ENCODE peak calls at places on chromosomes 16 and 17, in six cellular contexts. R is K562, Y is H1, J is GM12891, A is GM12878, M is HepG2. Z is an unnamed sample.

GRCh38 chr16:84120023-84120422 is 3.3 kb upstream of the MBTPS1 start:
- DNase-seq in R (no peak), Y (no peak), J (no peak), M (no peak), A (no peak), Z (no peak)

GRCh38 chr16:46763147-46763546 is 15.0 kb upstream of the MYLK3 start:
- DNase-seq in M (no peak), R (no peak), A (no peak), J (no peak), Y (no peak), Z (no peak)

GRCh38 chr17:61088556-61088955 is 311.1 kb upstream of the TBX2 start:
- DNase-seq in R (no peak), A (no peak), J (no peak), Y (no peak), M (no peak), Z (no peak)

GRCh38 chr16:65202461-65202860 is 80.6 kb upstream of the CDH11 start:
- DNase-seq in A (no peak), R (no peak), M (no peak), Y (no peak), J (no peak), Z (no peak)

GRCh38 chr17:28827672-28828071 is 14.9 kb downstream of the FAM222B start:
- DNase-seq in J (no peak), A (no peak), M (no peak), R (peak), Y (no peak), Z (no peak)

GRCh38 chr17:12958786-12959185 is 59.0 kb downstream of the ELAC2 start:
- DNase-seq in A (no peak), M (no peak), J (no peak), Y (no peak), R (no peak), Z (no peak)

GRCh38 chr16:30951193-30951592 is 2.3 kb downstream of the ORAI3 start:
- DNase-seq in A (no peak), R (no peak), J (no peak), M (no peak), Y (no peak), Z (no peak)

GRCh38 chr17:7435676-7436555 is 681 bp downstream of the TMEM102 start:
- DNase-seq in J (no peak), M (no peak), R (peak), A (no peak), Y (no peak), Z (no peak)

GRCh38 chr17:29929006-29929543 is 953 bp downstream of the SSH2 start:
- DNase-seq in Y (no peak), R (no peak), J (no peak), A (no peak), M (peak), Z (no peak)

GRCh38 chr17:61144876-61145564 is 254.6 kb upstream of the TBX2 start:
- DNase-seq in A (no peak), R (peak), J (no peak), M (no peak), Y (no peak), Z (no peak)

GRCh38 chr17:75738218-75738802 is 17.1 kb downstream of the ITGB4 start:
- DNase-seq in M (peak), Y (no peak), A (no peak), J (peak), R (no peak), Z (no peak)

GRCh38 chr17:72386619-72387237 is 265.9 kb downstream of the SOX9 start:
- DNase-seq in R (no peak), M (peak), J (no peak), A (no peak), Y (no peak), Z (no peak)

GRCh38 chr17:33667052-33667509 is 374.0 kb upstream of the ASIC2 start:
- DNase-seq in Y (no peak), R (no peak), A (peak), M (no peak), J (no peak), Z (peak)

GRCh38 chr16:67654069-67654911 is 5.8 kb downstream of the ACD start:
- DNase-seq in J (no peak), A (no peak), Y (no peak), M (no peak), R (no peak), Z (no peak)

GRCh38 chr17:41338961-41339485 is 11.6 kb downstream of the KRT33A start:
- DNase-seq in J (no peak), M (no peak), A (peak), Y (no peak), R (no peak), Z (no peak)

GRCh38 chr17:17062356-17062755 is 20.1 kb downstream of the MPRIP start:
- DNase-seq in M (no peak), J (no peak), A (no peak), Y (no peak), R (no peak), Z (no peak)

DNA sequence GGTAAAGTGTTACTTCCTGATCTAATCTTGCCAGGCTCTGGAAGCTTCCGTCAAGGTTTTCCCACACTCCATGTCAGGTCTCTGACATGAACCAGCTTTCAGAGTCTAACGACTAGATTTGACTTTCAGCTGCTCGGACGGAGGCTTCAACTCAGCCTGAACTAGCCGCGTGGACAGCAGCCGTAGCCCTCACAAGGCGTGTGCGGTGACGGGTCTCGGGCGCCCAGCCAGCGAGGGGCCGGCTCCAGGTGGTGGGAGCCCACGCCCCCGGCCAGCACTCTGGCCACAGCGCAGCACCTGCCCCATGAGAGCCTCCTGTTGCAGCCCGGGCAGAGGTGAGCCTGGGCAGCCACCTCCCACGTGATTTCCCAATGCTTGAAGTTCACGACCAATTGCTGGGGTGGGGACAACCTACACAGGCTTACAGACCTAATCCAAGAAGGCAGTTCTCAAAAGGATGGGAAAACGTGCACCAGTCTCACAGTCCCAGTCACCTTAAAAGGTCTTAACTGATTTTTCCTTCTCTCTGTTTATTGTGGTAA is 45.5 kb downstream of the TBC1D16 start:
- DNase-seq in A (no peak), R (no peak), M (peak), J (no peak), Y (no peak), Z (no peak)
- TF ChIP-seq POLR2A in A (no peak), R (no peak), M (no peak), J (no peak), Y (no peak), Z (no peak)

GRCh38 chr16:89117239-89117974 is 23.8 kb downstream of the ACSF3 start:
- DNase-seq in R (no peak), A (no peak), M (no peak), Y (no peak), J (no peak), Z (no peak)

GRCh38 chr16:89119161-89119621 is 25.5 kb downstream of the ACSF3 start:
- DNase-seq in J (no peak), A (no peak), Y (no peak), M (no peak), R (no peak), Z (no peak)

GRCh38 chr16:89118361-89119061 is 24.9 kb downstream of the ACSF3 start:
- DNase-seq in Y (no peak), M (peak), J (no peak), R (no peak), A (no peak), Z (no peak)

GRCh38 chr16:89116341-89117238 is 22.9 kb downstream of the ACSF3 start:
- DNase-seq in J (no peak), M (no peak), R (no peak), A (no peak), Y (no peak), Z (no peak)

DNA sequence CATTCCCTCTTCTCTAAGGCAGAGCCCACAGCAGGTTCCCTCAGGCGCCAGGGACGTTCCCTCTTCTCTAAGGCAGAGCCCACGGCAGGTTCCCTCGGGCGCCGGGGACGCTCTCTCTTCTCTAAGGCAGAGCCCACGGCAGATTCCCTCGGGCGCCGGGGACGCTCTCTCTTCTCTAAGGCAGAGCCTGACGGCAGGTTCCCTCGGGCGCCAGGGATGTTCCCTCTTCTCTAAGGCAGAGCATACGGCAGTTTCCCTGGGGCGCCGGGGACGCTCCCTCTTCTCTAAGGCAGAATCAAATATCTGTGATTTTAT is 24.3 kb downstream of the ACSF3 start:
- DNase-seq in M (no peak), J (no peak), A (no peak), Y (no peak), R (no peak), Z (no peak)
- TF ChIP-seq TAF1 in M (no peak), J (no peak), A (no peak), Y (no peak), R (no peak), Z (no peak)

DNA sequence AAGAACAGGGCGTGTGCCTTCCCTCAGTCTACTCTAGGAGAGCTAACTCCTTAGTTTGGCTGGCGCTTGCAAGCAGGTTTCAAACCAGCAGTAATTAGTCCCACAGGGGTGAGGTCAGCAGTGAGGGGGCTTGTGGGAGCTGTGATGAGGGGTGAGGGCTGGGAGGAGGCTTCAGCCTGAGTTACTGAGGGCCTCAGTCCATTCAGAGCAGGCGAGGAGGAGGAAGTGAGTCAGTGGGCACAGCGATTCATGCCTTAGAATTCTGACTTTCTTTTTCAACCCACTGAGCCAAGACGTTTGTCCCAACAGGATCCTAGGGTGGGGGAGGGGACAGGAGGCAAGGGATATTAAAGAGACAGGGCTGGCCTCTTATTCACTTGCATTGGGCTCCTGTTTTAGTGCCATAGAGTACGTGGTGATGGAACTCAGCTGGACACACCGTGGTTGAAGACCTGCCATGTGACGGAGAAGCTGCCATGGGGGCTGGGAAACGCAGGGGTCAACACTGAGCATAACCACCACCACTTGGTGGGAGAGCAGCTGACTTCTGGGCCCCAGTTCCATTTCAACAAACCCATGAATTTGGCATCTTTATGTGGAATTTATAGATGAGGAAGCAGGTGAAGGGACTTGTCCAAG is 8.3 kb upstream of the ITGA3 start:
- DNase-seq in A (no peak), M (no peak), R (no peak), J (no peak), Y (no peak), Z (no peak)
- TF ChIP-seq POLR2AphosphoS5 in A (no peak), M (no peak), R (no peak), J (no peak), Y (no peak), Z (no peak)

GRCh38 chr16:86558355-86559193 is 3.5 kb upstream of the MTHFSD start:
- DNase-seq in R (no peak), A (no peak), J (no peak), Y (no peak), M (no peak), Z (no peak)
- TF ChIP-seq POLR2A in R (no peak), A (no peak), J (no peak), Y (no peak), M (no peak), Z (no peak)

GRCh38 chr16:57185945-57186629 is at the start of the genes PSME3IP1 and RSPRY1:
- DNase-seq in J (peak), Y (peak), R (peak), M (peak), A (peak), Z (peak)

GRCh38 chr16:57186630-57187507 is 740 bp downstream of the RSPRY1 start:
- DNase-seq in M (peak), J (no peak), A (no peak), Y (no peak), R (peak), Z (no peak)

GRCh38 chr16:57184890-57185445 is 871 bp downstream of the PSME3IP1 start:
- DNase-seq in R (no peak), A (no peak), J (no peak), M (no peak), Y (no peak), Z (no peak)

GRCh38 chr16:57184113-57184512 is 1.7 kb downstream of the PSME3IP1 start:
- DNase-seq in R (no peak), A (no peak), Y (no peak), M (no peak), J (no peak), Z (no peak)

GRCh38 chr16:57185446-57185944 is 344 bp downstream of the PSME3IP1 start:
- DNase-seq in A (no peak), R (peak), J (no peak), Y (no peak), M (no peak), Z (peak)
- TF ChIP-seq TAF1 in A (no peak), R (peak), J (peak), Y (no peak), M (no peak), Z (no peak)

GRCh38 chr17:82627405-82627804 is 20.8 kb downstream of the WDR45B start:
- DNase-seq in A (no peak), R (no peak), M (no peak), J (no peak), Y (no peak), Z (no peak)
- TF ChIP-seq POLR2AphosphoS5 in A (peak), R (no peak), M (no peak), J (no peak), Y (no peak), Z (no peak)

DNA sequence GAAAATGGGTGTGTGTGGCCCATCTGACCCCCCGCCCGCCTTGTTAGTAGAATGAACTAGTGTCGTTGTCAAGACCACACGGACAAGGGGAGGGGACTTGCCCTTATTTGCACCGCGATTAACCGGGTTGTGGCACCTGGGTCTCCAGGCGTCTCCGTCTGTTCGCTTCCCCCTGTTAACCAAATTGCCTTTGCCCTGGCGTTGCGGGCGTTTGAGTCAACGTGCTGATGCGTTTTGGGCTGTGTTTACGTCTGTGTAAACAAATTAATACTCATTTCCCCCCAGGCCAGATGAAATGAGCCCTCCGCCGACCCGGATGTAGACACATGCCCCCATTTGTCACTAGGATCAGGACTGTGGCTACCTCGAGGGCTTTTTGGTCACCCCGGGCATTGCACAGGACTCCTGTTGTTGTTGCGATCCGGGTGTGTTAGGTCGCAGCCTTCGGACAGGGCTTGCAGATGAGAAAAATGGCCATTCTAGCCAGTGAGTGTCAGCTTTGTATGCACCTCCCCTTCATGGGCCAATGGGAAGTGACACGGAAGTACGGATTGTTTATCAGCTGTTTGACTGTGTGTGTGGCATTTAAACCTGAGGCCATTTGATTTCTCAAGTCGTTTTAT is 906 bp downstream of the RBL2 start:
- DNase-seq in Y (no peak), R (peak), J (peak), M (peak), A (peak), Z (peak)
- TF ChIP-seq POLR2A in Y (no peak), R (peak), J (no peak), M (peak), A (peak), Z (no peak)

GRCh38 chr16:88930716-88931115 is 46.3 kb downstream of the CBFA2T3 start:
- DNase-seq in Y (no peak), J (no peak), M (no peak), A (no peak), R (no peak), Z (no peak)

GRCh38 chr16:88931373-88931900 is 45.6 kb downstream of the CBFA2T3 start:
- DNase-seq in M (no peak), A (no peak), R (no peak), J (no peak), Y (no peak), Z (no peak)

GRCh38 chr16:88931936-88932335 is 45.1 kb downstream of the CBFA2T3 start:
- DNase-seq in Y (no peak), R (no peak), A (no peak), J (no peak), M (no peak), Z (no peak)

GRCh38 chr16:88934066-88934667 is 42.8 kb downstream of the CBFA2T3 start:
- DNase-seq in A (no peak), R (no peak), J (no peak), M (no peak), Y (no peak), Z (no peak)

DNA sequence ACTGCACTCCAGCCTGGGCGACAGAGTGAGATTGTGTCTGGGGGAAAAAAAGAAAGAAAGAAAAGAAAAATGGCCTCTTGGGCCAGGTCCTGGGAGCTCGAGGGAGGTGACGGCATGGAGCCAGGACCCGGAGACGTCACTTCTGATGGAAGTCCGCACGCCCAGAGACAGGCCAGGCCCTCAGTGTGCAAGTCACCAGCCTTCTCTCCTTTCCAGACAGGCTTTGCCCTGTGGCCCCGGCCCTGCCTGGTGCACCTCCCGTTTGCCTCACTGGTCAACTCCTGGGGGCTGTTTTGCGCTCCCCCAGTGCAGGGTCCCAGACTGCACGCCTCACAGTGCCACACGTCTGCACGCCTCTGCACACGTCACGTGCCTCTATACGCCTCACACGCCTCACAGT is 44.1 kb downstream of the CBFA2T3 start:
- DNase-seq in A (no peak), J (no peak), R (no peak), Y (no peak), M (no peak), Z (no peak)
- TF ChIP-seq TAF1 in A (no peak), J (no peak), R (no peak), Y (no peak), M (no peak), Z (no peak)

GRCh38 chr16:80058236-80058635 is 457.7 kb upstream of the MAF start:
- DNase-seq in A (no peak), M (no peak), Y (no peak), R (no peak), J (no peak), Z (no peak)
- TF ChIP-seq POLR2AphosphoS5 in A (no peak), M (no peak), Y (no peak), R (no peak), J (no peak), Z (no peak)